ENCODE peak calls at places on chromosomes 3 and 15, in nine cellular contexts. N is HCT116, H is upper lobe of right lung, K is A549, L is colonic mucosa, C is H9, O is fibroblast of lung, W is uterus, Y is lower lobe of right lung. J is an unnamed sample. For H3K4me1, the result is how much of the 10 kb centered on the place peaks cover.

GRCh38 chr15:39976291-39977274 is 42.7 kb downstream of the EIF2AK4 start:
- DNase-seq in N (no peak), H (peak), K (no peak), L (peak), C (peak), O (peak), W (peak), Y (peak), J (peak)

GRCh38 chr3:130516645-130517512 is at the start of gene COL6A6:
- DNase-seq in N (no peak), H (no peak), K (no peak), L (no peak), C (peak), O (peak), W (no peak), Y (no peak), J (no peak)

GRCh38 chr3:50639055-50639494 is 22.1 kb downstream of the MAPKAPK3 start:
- DNase-seq in N (no peak), H (no peak), K (no peak), L (no peak), C (no peak), O (peak), W (no peak), Y (no peak), J (no peak)

GRCh38 chr3:16338999-16339398 is 74.0 kb downstream of the OXNAD1 start:
- DNase-seq in N (no peak), H (no peak), K (peak), L (no peak), C (no peak), O (peak), W (no peak), Y (no peak), J (no peak)

GRCh38 chr3:101857279-101857678 is 8.0 kb downstream of the NFKBIZ start:
- DNase-seq in N (no peak), H (no peak), K (no peak), L (no peak), C (no peak), O (no peak), W (no peak), Y (no peak), J (no peak)

GRCh38 chr3:124260206-124260915 is 268.4 kb upstream of the ROPN1 start:
- DNase-seq in N (no peak), H (no peak), K (peak), L (no peak), C (no peak), O (peak), W (peak), Y (no peak), J (peak)

GRCh38 chr15:22735781-22736180 is 50.7 kb upstream of the NIPA1 start:
- DNase-seq in N (no peak), H (no peak), K (no peak), L (no peak), C (no peak), O (peak), W (no peak), Y (no peak), J (no peak)

GRCh38 chr3:30894521-30895289 is at the start of gene GADL1:
- DNase-seq in N (no peak), H (peak), K (peak), L (no peak), C (peak), O (peak), W (no peak), Y (peak), J (peak)

GRCh38 chr3:177262396-177262795 is 65.1 kb upstream of the TBL1XR1 start:
- DNase-seq in N (no peak), H (no peak), K (no peak), L (no peak), C (peak), O (no peak), W (no peak), Y (no peak), J (no peak)

GRCh38 chr3:131973731-131974130 is 61.1 kb downstream of the CPNE4 start:
- DNase-seq in N (no peak), H (no peak), K (no peak), L (no peak), C (no peak), O (no peak), W (no peak), Y (no peak), J (no peak)

GRCh38 chr15:55588818-55589122 is 625 bp upstream of the PYGO1 start:
- DNase-seq in N (no peak), H (no peak), K (no peak), L (no peak), C (no peak), O (no peak), W (peak), Y (no peak), J (no peak)

GRCh38 chr15:25768271-25768670 is 94.9 kb downstream of the ATP10A start:
- DNase-seq in N (no peak), H (no peak), K (no peak), L (no peak), C (no peak), O (no peak), W (no peak), Y (no peak), J (no peak)

GRCh38 chr15:92163641-92164040 is 230.0 kb upstream of the ST8SIA2 start:
- DNase-seq in N (no peak), H (no peak), K (no peak), L (no peak), C (peak), O (no peak), W (no peak), Y (no peak), J (no peak)

GRCh38 chr3:20054549-20054987 is 14.3 kb downstream of the KAT2B start:
- DNase-seq in N (peak), H (no peak), K (peak), L (peak), C (no peak), O (peak), W (peak), Y (no peak), J (peak)

GRCh38 chr15:58410353-58410752 is 21.4 kb upstream of the LIPC start:
- DNase-seq in N (no peak), H (no peak), K (no peak), L (no peak), C (no peak), O (peak), W (no peak), Y (no peak), J (no peak)

GRCh38 chr3:196431193-196432136 is 762 bp downstream of the UBXN7 start:
- DNase-seq in N (no peak), H (peak), K (peak), L (peak), C (no peak), O (peak), W (peak), Y (peak), J (peak)

GRCh38 chr15:67799801-67800205 is 25.5 kb upstream of the SKOR1 start:
- DNase-seq in N (no peak), H (no peak), K (no peak), L (no peak), C (no peak), O (no peak), W (no peak), Y (no peak), J (no peak)

GRCh38 chr3:104717828-104718196 is 648.9 kb upstream of the ALCAM start:
- DNase-seq in N (no peak), H (no peak), K (no peak), L (no peak), C (no peak), O (peak), W (no peak), Y (no peak), J (no peak)

GRCh38 chr3:45547764-45548683 is 46.5 kb upstream of the LIMD1 start:
- DNase-seq in N (no peak), H (no peak), K (no peak), L (no peak), C (no peak), O (peak), W (no peak), Y (no peak), J (no peak)

GRCh38 chr3:186772886-186773417 is 10.4 kb upstream of the EIF4A2 start:
- DNase-seq in N (no peak), H (peak), K (no peak), L (peak), C (peak), O (no peak), W (peak), Y (peak), J (peak)

GRCh38 chr15:74794970-74795349 is 13.1 kb downstream of the CSK start:
- DNase-seq in N (no peak), H (no peak), K (no peak), L (no peak), C (no peak), O (no peak), W (no peak), Y (no peak), J (peak)
- H3K4me1 ChIP-seq in N (under half), H (under half), K (under half), L (under half), C (under half), O (under half), W (under half), Y (half or more), J (half or more)

GRCh38 chr15:54089776-54090175 is 111.5 kb downstream of the UNC13C start:
- DNase-seq in N (no peak), H (no peak), K (no peak), L (no peak), C (no peak), O (no peak), W (no peak), Y (no peak), J (no peak)
- H3K4me1 ChIP-seq in N (under half), H (under half), K (under half), L (under half), C (under half), O (under half), W (under half), Y (under half), J (under half)

DNA sequence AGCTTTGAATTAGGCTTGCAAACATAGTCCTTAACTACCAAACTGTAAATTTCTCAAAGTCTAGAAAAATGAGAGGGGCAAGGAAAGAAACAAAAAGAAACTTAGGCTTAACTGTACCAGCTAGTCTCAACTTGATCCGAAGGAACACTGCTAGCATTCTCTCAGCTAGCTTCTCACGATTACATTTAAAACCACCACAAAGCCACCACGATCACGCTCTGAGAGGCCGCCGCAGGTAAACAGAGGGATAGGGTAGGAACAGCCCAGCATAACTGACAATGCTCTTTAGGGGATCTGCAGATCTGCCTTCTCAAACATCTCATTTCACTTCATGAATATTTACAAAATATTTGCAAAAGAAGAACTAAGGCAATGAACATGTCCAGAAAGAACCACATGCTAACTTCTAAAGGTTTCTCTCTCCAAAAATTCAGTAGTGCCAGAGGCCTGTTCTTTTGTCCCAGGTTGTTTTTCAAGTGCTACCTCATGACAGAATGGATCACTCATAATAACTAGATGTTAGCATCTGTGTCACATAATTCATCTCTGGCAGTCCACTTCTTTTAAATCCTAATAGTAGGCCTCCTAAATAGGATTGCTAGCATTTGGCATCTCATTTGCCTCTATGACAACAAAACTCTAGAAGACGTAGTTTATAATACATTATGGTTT is 18.9 kb downstream of the VGLL4 start:
- DNase-seq in N (no peak), H (no peak), K (no peak), L (no peak), C (no peak), O (no peak), W (no peak), Y (no peak), J (no peak)
- H3K4me1 ChIP-seq in N (under half), H (under half), K (under half), L (under half), C (under half), O (under half), W (under half), Y (under half), J (half or more)

GRCh38 chr15:75178938-75179772 is 22.5 kb upstream of the C15orf39 start:
- DNase-seq in N (no peak), H (no peak), K (no peak), L (no peak), C (no peak), O (no peak), W (no peak), Y (no peak), J (no peak)

GRCh38 chr15:75176404-75176761 is 25.3 kb upstream of the C15orf39 start:
- DNase-seq in N (no peak), H (no peak), K (no peak), L (no peak), C (no peak), O (no peak), W (no peak), Y (peak), J (no peak)

GRCh38 chr15:75178171-75178937 is 23.3 kb upstream of the C15orf39 start:
- DNase-seq in N (no peak), H (peak), K (no peak), L (peak), C (peak), O (no peak), W (peak), Y (peak), J (peak)

GRCh38 chr15:75179773-75180140 is 21.9 kb upstream of the C15orf39 start:
- DNase-seq in N (no peak), H (no peak), K (no peak), L (no peak), C (no peak), O (no peak), W (no peak), Y (no peak), J (no peak)

GRCh38 chr15:75177360-75178071 is 24.2 kb upstream of the C15orf39 start:
- DNase-seq in N (no peak), H (no peak), K (no peak), L (no peak), C (no peak), O (peak), W (no peak), Y (no peak), J (no peak)
- H3K4me1 ChIP-seq in N (under half), H (half or more), K (under half), L (under half), C (under half), O (under half), W (under half), Y (half or more), J (under half)

GRCh38 chr15:52735231-52736089 is 54.7 kb downstream of the ONECUT1 start:
- DNase-seq in N (peak), H (no peak), K (peak), L (peak), C (peak), O (peak), W (peak), Y (no peak), J (no peak)
- H3K4me1 ChIP-seq in N (under half), H (under half), K (under half), L (under half), C (under half), O (under half), W (under half), Y (under half), J (under half)

GRCh38 chr15:93274276-93274675 is 185.3 kb upstream of the RGMA start:
- DNase-seq in N (no peak), H (no peak), K (no peak), L (no peak), C (no peak), O (no peak), W (no peak), Y (no peak), J (no peak)
- H3K4me1 ChIP-seq in N (under half), H (under half), K (under half), L (under half), C (under half), O (under half), W (under half), Y (under half), J (under half)

DNA sequence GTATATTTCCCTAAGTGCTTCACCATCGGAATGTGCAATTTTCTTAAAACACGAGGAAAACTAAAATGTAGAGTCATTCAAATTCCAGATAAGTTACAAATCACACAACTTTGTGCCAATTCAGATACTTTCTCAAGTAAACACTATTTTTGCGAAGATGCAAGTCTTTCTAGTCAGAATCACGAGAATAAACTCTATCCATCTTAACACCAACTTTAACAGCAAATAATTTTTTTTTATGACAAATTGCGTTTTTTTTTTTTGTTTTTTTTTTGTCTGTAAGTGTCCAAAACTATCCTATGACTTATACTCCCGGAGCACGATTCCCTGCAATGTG is 1.3 kb downstream of the STAG1 start:
- DNase-seq in N (no peak), H (no peak), K (no peak), L (no peak), C (no peak), O (peak), W (no peak), Y (no peak), J (no peak)
- H3K4me1 ChIP-seq in N (under half), H (under half), K (under half), L (under half), C (under half), O (under half), W (under half), Y (under half), J (half or more)

DNA sequence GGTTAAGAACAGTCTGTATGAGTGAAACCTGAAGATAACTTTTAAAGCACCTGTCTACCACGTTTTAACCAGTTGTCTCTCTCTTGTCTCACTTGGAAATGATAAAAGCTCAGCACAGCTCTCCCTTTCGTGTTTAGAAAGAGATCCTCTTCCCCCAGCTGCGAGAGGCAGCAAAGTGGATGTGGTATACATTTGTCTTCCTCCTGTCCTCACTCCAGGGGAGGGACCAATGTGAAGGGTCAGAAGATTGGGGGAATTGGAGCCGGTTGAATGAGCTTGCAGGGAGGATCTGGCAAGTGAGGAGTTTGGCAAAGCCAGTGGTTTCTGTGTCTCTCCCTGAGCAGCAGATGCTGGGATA is 14.6 kb downstream of the SMAD6 start:
- DNase-seq in N (no peak), H (no peak), K (no peak), L (no peak), C (no peak), O (no peak), W (no peak), Y (no peak), J (no peak)
- H3K4me1 ChIP-seq in N (half or more), H (half or more), K (half or more), L (under half), C (under half), O (under half), W (under half), Y (half or more), J (under half)

J was measured in left lung.